ENCODE peak calls at places on chromosomes 1 and 21, in ten cellular contexts. P, I, Y, E, A, L, U, S, G and R are unnamed samples.

GRCh38 chr1:23424171-23424959 is at the start of gene TCEA3:
- DNase-seq in E (peak; percentile 59), A (no peak), Y (peak; percentile 66), S (no peak), G (no peak), I (peak; percentile 84), U (no peak), P (peak; percentile 52), L (no peak), R (no peak)

GRCh38 chr1:87953732-87954344 is 625.2 kb downstream of the LMO4 start:
- DNase-seq in S (peak; percentile 88), E (peak; percentile 64), Y (peak; percentile 52), U (peak; percentile 26), P (peak; percentile 80), A (no peak), I (peak; percentile 73), G (no peak), L (peak; percentile 39), R (peak; percentile 32)

GRCh38 chr1:38929054-38929453 is 12.6 kb downstream of the RHBDL2 start:
- DNase-seq in A (no peak), L (no peak), G (no peak), E (no peak), I (no peak), S (no peak), U (no peak), P (peak; percentile 13), Y (no peak), R (no peak)

GRCh38 chr1:10516925-10517676 is 42.4 kb downstream of the PEX14 start:
- DNase-seq in U (no peak), L (no peak), Y (no peak), E (no peak), S (no peak), A (no peak), I (no peak), P (no peak), G (no peak), R (no peak)

GRCh38 chr21:38269567-38269917 is 12.8 kb downstream of the KCNJ15 start:
- DNase-seq in Y (no peak), U (no peak), P (peak; percentile 11), G (no peak), E (no peak), L (no peak), S (no peak), I (no peak), A (peak; percentile 87), R (peak; percentile 63)

GRCh38 chr1:246681822-246682221 is 42.4 kb upstream of the SCCPDH start:
- DNase-seq in A (no peak), P (no peak), Y (no peak), I (no peak), L (no peak), E (peak; percentile 33), G (no peak), S (peak; percentile 33), U (no peak), R (no peak)

GRCh38 chr1:60621524-60621923 is 460.8 kb upstream of the NFIA start:
- DNase-seq in I (peak; percentile 19), P (peak; percentile 13), U (no peak), G (no peak), E (no peak), A (no peak), S (peak; percentile 32), Y (no peak), L (no peak), R (no peak)

GRCh38 chr1:183191833-183192232 is 5.8 kb downstream of the LAMC2 start:
- DNase-seq in P (no peak), I (no peak), A (no peak), G (no peak), L (no peak), E (no peak), Y (no peak), S (peak; percentile 97), U (no peak), R (no peak)

GRCh38 chr1:28370220-28371010 is 875 bp downstream of the PHACTR4 start:
- DNase-seq in U (no peak), S (peak; percentile 51), A (no peak), I (no peak), E (peak; percentile 21), L (no peak), Y (no peak), P (peak; percentile 56), G (no peak), R (peak; percentile 56)

GRCh38 chr1:6269997-6270401 is 9.1 kb upstream of the GPR153 start:
- DNase-seq in S (no peak), P (no peak), I (no peak), A (no peak), G (no peak), E (no peak), L (no peak), U (no peak), Y (no peak), R (no peak)

GRCh38 chr1:20366766-20367602 is 76.3 kb downstream of the VWA5B1 start:
- DNase-seq in G (no peak), I (peak; percentile 57), U (peak; percentile 37), P (peak; percentile 92), A (no peak), S (peak; percentile 52), E (no peak), Y (no peak), L (no peak), R (peak; percentile 53)

GRCh38 chr1:186165303-186165702 is 209.8 kb downstream of the TPR start:
- DNase-seq in I (no peak), G (no peak), A (no peak), U (no peak), P (no peak), S (no peak), E (no peak), L (no peak), Y (no peak), R (no peak)
- TF ChIP-seq CTCF in I (no peak), G (no peak), A (no peak), U (no peak), P (no peak), S (no peak), E (no peak), L (no peak), Y (no peak), R (no peak)

DNA sequence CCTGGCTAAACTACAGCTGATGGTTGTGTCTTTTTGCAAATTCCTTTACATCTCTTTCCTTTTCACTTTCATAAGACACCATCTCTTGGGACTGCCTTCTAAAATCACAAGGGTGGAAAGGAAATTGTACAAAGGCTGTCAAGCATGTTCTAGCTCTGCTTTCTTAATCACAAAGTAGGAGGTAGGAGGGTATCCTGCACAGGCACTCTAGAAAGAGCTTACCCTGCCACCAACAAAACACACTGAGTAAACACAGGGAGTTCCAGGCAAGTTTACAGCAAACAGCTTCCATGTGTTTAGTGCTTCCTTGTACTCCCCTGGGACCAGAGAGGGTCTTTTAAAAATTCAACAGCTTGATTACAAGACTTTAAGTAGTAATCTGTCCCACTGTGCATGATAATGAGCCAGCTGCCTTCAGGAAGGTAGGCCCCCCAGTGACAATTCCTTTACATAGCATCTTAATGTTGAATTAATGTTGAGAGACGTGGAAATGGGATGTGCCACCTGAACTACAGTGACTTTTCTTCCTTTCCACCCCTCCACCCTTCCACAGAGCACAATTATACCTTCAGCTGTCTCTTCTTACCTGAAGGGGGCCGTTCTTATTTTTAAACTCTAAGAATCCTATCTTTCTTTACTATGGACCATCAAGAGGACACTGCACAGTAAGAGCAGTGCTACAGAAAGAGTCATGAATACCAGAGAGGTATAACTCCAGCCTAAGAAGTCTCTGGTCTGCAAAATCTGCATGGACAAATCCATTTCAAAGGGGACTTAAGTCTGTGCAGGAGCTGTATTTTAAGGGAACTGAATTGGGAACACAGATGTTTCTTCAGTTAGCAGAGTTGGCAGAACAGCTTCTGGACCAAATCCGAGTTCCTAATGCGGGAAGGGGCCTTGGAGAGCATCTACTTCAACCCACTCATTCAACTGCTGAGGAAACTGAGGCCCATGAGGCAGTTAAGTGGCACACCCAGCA is 2.2 kb downstream of the PLPP3 start:
- DNase-seq in S (peak; percentile 59), I (peak; percentile 19), U (no peak), L (no peak), P (peak; percentile 81), Y (no peak), A (no peak), E (no peak), G (no peak), R (peak; percentile 20)
- TF ChIP-seq CTCF in S (peak; percentile 42), I (peak; percentile 37), U (no peak), L (peak; percentile 22), P (peak; percentile 32), Y (peak; percentile 25), A (peak; percentile 22), E (peak; percentile 36), G (peak; percentile 63), R (peak; percentile 27)

GRCh38 chr1:205812271-205812877 is 624 bp downstream of the SLC41A1 start:
- DNase-seq in I (peak; percentile 18), Y (no peak), U (no peak), A (no peak), P (peak; percentile 69), E (peak; percentile 44), G (no peak), S (peak; percentile 18), L (peak; percentile 26), R (no peak)

GRCh38 chr1:205809469-205809868 is 3.5 kb downstream of the SLC41A1 start:
- DNase-seq in L (no peak), P (no peak), G (no peak), S (no peak), A (no peak), I (no peak), Y (no peak), E (no peak), U (no peak), R (no peak)

GRCh38 chr1:205811660-205812059 is 1.3 kb downstream of the SLC41A1 start:
- DNase-seq in Y (peak; percentile 53), U (peak; percentile 61), E (no peak), S (no peak), P (no peak), L (no peak), A (no peak), I (peak; percentile 76), G (no peak), R (no peak)

GRCh38 chr1:205809942-205810345 is 3.1 kb downstream of the SLC41A1 start:
- DNase-seq in P (no peak), Y (no peak), A (no peak), S (no peak), U (no peak), E (no peak), I (peak; percentile 46), L (no peak), G (no peak), R (no peak)

DNA sequence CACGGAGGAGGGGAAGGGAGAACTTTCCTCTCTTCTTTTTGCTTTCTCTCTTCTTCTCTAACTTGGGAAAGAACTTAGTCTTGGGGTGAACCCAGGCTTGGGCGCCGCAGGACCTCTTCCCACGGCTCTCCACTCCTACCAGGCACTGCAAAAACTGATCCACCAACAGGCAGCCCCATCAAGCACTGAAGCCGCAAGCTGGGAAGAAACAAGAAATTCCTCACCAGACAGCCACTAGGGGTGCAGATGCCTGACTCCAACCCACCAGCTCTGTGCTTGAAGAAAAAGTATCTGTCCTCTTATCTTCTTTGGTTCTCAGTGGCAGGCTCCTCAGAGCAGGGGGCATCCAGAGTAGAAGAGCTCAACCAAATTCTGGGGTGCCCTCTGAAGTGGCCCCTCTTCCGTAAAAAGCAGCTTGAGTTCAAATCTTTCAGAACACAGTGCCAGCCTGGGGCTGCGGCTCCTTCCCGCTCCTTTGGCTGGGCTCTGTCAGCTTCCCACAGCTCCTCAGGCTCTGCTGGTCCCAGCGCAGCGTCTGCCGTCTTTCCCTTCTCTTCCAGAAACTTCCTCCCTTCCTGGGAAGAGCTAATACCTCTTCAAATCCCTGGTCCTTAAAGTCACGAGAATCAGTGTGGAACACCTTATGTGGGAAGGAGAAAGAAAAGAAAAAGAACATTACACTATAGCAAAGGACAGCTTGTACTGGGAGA is 2.4 kb downstream of the SLC41A1 start:
- DNase-seq in L (no peak), G (no peak), P (peak; percentile 65), A (no peak), I (no peak), Y (no peak), S (peak; percentile 10), E (no peak), U (no peak), R (no peak)
- TF ChIP-seq CTCF in L (no peak), G (peak; percentile 24), P (peak; percentile 32), A (peak; percentile 20), I (peak; percentile 17), Y (no peak), S (peak; percentile 23), E (no peak), U (peak; percentile 52), R (no peak)

GRCh38 chr1:93584238-93585003 is 97.2 kb downstream of the BCAR3 start:
- DNase-seq in Y (no peak), U (no peak), I (no peak), E (no peak), P (no peak), S (no peak), A (no peak), L (peak; percentile 29), G (no peak), R (no peak)
- TF ChIP-seq CTCF in Y (no peak), U (no peak), I (peak; percentile 13), E (no peak), P (no peak), S (no peak), A (no peak), L (no peak), G (no peak), R (no peak)